ENCODE peak calls at places on chromosomes 5 and 9, in nine cellular contexts. F is mammary epithelial cell, G is DMS53, P is left ventricle myocardium superior, Z is neuronal stem cell, V is heart right ventricle, Y is fibroblast of lung, I is left colon, A is mesenchymal stem cell. E is an unnamed sample.

GRCh38 chr9:34072868-34073590 is 24.3 kb upstream of the UBAP2 start:
- DNase-seq in A (peak), V (no peak), Z (no peak), Y (peak), G (peak), P (no peak), I (peak), F (peak), E (no peak)

GRCh38 chr5:82334856-82335255 is 56.7 kb upstream of the RPS23 start:
- DNase-seq in Y (peak), F (no peak), I (no peak), P (no peak), G (no peak), A (peak), V (no peak), Z (no peak), E (no peak)

GRCh38 chr5:174145821-174146220 is 100.3 kb downstream of the NSG2 start:
- DNase-seq in F (no peak), V (no peak), A (no peak), Y (peak), I (no peak), G (peak), Z (peak), P (no peak), E (no peak)

GRCh38 chr9:4987996-4988421 is 2.9 kb downstream of the JAK2 start:
- DNase-seq in V (peak), A (peak), Z (peak), G (peak), F (peak), I (peak), Y (peak), P (no peak), E (no peak)

GRCh38 chr5:177526791-177527190 is 10.0 kb upstream of the DDX41 start:
- DNase-seq in Y (no peak), Z (no peak), P (no peak), G (no peak), A (no peak), V (no peak), I (no peak), F (no peak), E (no peak)

GRCh38 chr5:132090107-132090506 is 16.5 kb downstream of the CSF2 start:
- DNase-seq in Z (no peak), A (peak), F (peak), Y (peak), P (no peak), I (no peak), G (peak), V (no peak), E (no peak)

GRCh38 chr9:113973963-113974413 is 97.9 kb downstream of the ZNF618 start:
- DNase-seq in Y (peak), V (no peak), F (no peak), P (no peak), G (peak), A (no peak), I (no peak), Z (no peak), E (no peak)

GRCh38 chr5:74286734-74287705 is 353.5 kb downstream of the ENC1 start:
- DNase-seq in A (no peak), F (no peak), Z (no peak), Y (no peak), I (no peak), G (no peak), P (no peak), V (no peak), E (no peak)

GRCh38 chr9:22622823-22623222 is 176.2 kb downstream of the DMRTA1 start:
- DNase-seq in G (no peak), P (no peak), Y (no peak), F (no peak), Z (no peak), A (no peak), V (no peak), I (no peak), E (no peak)

GRCh38 chr5:122156724-122157325 is 27.5 kb downstream of the ZNF474 start:
- DNase-seq in A (peak), I (no peak), Y (peak), G (peak), V (no peak), P (no peak), Z (no peak), F (peak), E (no peak)

GRCh38 chr5:15664961-15665360 is 165.0 kb downstream of the FBXL7 start:
- DNase-seq in I (no peak), Y (peak), P (no peak), V (no peak), G (no peak), F (no peak), Z (no peak), A (no peak), E (no peak)

GRCh38 chr9:24708808-24709207 is 163.1 kb upstream of the IZUMO3 start:
- DNase-seq in Z (no peak), V (no peak), I (no peak), P (no peak), G (no peak), Y (no peak), A (no peak), F (no peak), E (no peak)

GRCh38 chr9:130345009-130345992 is 79.7 kb downstream of the HMCN2 start:
- DNase-seq in F (no peak), I (no peak), V (no peak), A (no peak), Y (peak), G (no peak), P (no peak), Z (no peak), E (no peak)

GRCh38 chr5:141326088-141326854 is 4.0 kb upstream of the PCDHGA1 start:
- DNase-seq in P (peak), G (peak), F (peak), Z (no peak), A (peak), Y (peak), V (peak), I (peak), E (peak)

GRCh38 chr5:52799358-52799982 is 11.8 kb downstream of the ITGA1 start:
- DNase-seq in G (peak), P (peak), Z (peak), F (no peak), V (peak), Y (peak), I (peak), A (peak), E (peak)

GRCh38 chr5:1967716-1968115 is 85.0 kb upstream of the IRX4 start:
- DNase-seq in F (no peak), Z (no peak), G (no peak), I (no peak), A (no peak), P (no peak), Y (no peak), V (no peak), E (no peak)

GRCh38 chr5:68419637-68420452 is 204.3 kb downstream of the PIK3R1 start:
- DNase-seq in G (peak), V (no peak), P (no peak), Y (no peak), A (peak), I (peak), F (no peak), Z (no peak), E (peak)

GRCh38 chr5:53712327-53712726 is 151.9 kb downstream of the NDUFS4 start:
- DNase-seq in F (peak), A (no peak), I (no peak), Z (no peak), V (no peak), G (no peak), P (no peak), Y (no peak), E (no peak)

GRCh38 chr5:136811551-136811950 is 446.2 kb upstream of the TRPC7 start:
- DNase-seq in Z (no peak), I (no peak), A (peak), V (no peak), Y (peak), G (peak), F (peak), P (no peak), E (peak)

GRCh38 chr5:29113516-29113915 is 2075.1 kb upstream of the CDH9 start:
- DNase-seq in F (no peak), P (no peak), I (no peak), G (no peak), A (no peak), Z (no peak), V (no peak), Y (no peak), E (no peak)

GRCh38 chr5:850511-851006 is at the start of gene ZDHHC11:
- DNase-seq in F (no peak), P (peak), G (peak), Z (no peak), Y (no peak), I (peak), V (peak), A (no peak), E (peak)

GRCh38 chr5:151020304-151021031 is at the start of gene GPX3:
- DNase-seq in Z (peak), I (peak), P (peak), Y (peak), V (peak), G (peak), F (no peak), A (peak), E (peak)

GRCh38 chr5:171705830-171706229 is 79.8 kb upstream of the SMIM23 start:
- DNase-seq in Y (no peak), P (no peak), I (no peak), A (no peak), G (no peak), Z (no peak), V (no peak), F (no peak), E (no peak)

GRCh38 chr5:142506756-142507155 is 179.1 kb downstream of the FGF1 start:
- DNase-seq in P (no peak), V (peak), Y (peak), Z (no peak), A (no peak), I (no peak), F (no peak), G (no peak), E (no peak)

GRCh38 chr5:147248584-147248983 is 13.8 kb downstream of the STK32A start:
- DNase-seq in Y (no peak), V (no peak), Z (no peak), F (no peak), I (no peak), A (no peak), P (no peak), G (no peak), E (no peak)

GRCh38 chr5:55450050-55450765 is 84.6 kb downstream of the PLPP1 start:
- DNase-seq in P (no peak), V (no peak), G (no peak), A (peak), Y (peak), I (no peak), Z (no peak), F (peak), E (no peak)

GRCh38 chr5:96572864-96573512 is 89.2 kb upstream of the CAST start:
- DNase-seq in G (peak), A (peak), Y (peak), Z (no peak), P (no peak), I (no peak), V (no peak), F (peak), E (no peak)

GRCh38 chr5:124393564-124394379 is 352.7 kb downstream of the ZNF608 start:
- DNase-seq in P (no peak), F (no peak), A (no peak), G (no peak), Z (no peak), Y (no peak), I (no peak), V (no peak), E (no peak)

GRCh38 chr5:6545036-6545693 is 87.7 kb downstream of the NSUN2 start:
- DNase-seq in Z (no peak), V (no peak), P (no peak), I (no peak), Y (no peak), A (no peak), G (no peak), F (no peak), E (no peak)

GRCh38 chr9:5608298-5609254 is 20.3 kb upstream of the RIC1 start:
- DNase-seq in F (peak), A (no peak), V (no peak), Y (no peak), I (no peak), G (peak), P (no peak), Z (no peak), E (no peak)

GRCh38 chr9:36164989-36165388 is 4.2 kb upstream of the CCIN start:
- DNase-seq in P (no peak), Y (no peak), V (no peak), Z (no peak), I (no peak), A (no peak), G (peak), F (no peak), E (no peak)

GRCh38 chr9:70477146-70477745 is 62.8 kb upstream of the KLF9 start:
- DNase-seq in A (no peak), F (peak), G (no peak), Z (no peak), V (no peak), P (no peak), Y (peak), I (no peak), E (no peak)

GRCh38 chr5:172564187-172564586 is 76.9 kb upstream of the NEURL1B start:
- DNase-seq in G (peak), P (no peak), Z (no peak), V (no peak), I (no peak), Y (no peak), F (no peak), A (no peak), E (no peak)

GRCh38 chr5:155815248-155815647 is 511.7 kb upstream of the SGCD start:
- DNase-seq in A (no peak), G (no peak), Z (no peak), Y (no peak), V (no peak), P (no peak), I (no peak), F (no peak), E (no peak)